ENCODE peak calls at places on chromosomes 1 and 21, in ten cellular contexts. Y, J, U, P, I, Z, H, B, R and N are unnamed samples.

GRCh38 chr1:218479436-218480115 is 134.4 kb downstream of the TGFB2 start:
- DNase-seq in U (peak; percentile 66), H (no peak), B (peak; percentile 95), Z (peak; percentile 72), J (no peak), R (no peak), I (no peak), P (peak; percentile 73), Y (peak; percentile 53), N (no peak)

GRCh38 chr21:41016472-41016871 is 151.5 kb upstream of the BACE2 start:
- DNase-seq in Y (no peak), Z (no peak), H (no peak), B (no peak), I (no peak), P (no peak), R (no peak), U (no peak), J (no peak), N (no peak)

GRCh38 chr1:39901486-39902120 is at the start of gene MYCL:
- DNase-seq in I (no peak), H (peak; percentile 48), R (peak; percentile 54), U (no peak), B (peak; percentile 33), Z (peak; percentile 51), J (peak; percentile 90), Y (peak; percentile 67), P (no peak), N (peak; percentile 94)

GRCh38 chr1:119112244-119112643 is 28.2 kb downstream of the WARS2 start:
- DNase-seq in B (no peak), P (no peak), Z (no peak), I (no peak), R (no peak), H (no peak), J (no peak), U (no peak), Y (no peak), N (no peak)

GRCh38 chr1:43454270-43455011 is 710 bp upstream of the HYI start:
- DNase-seq in I (peak; percentile 71), U (peak; percentile 82), J (peak; percentile 88), R (peak; percentile 56), H (peak; percentile 45), Y (peak; percentile 86), Z (peak; percentile 86), B (peak; percentile 83), P (peak; percentile 42), N (peak; percentile 84)

GRCh38 chr1:204788470-204788869 is 82.2 kb upstream of the NFASC start:
- DNase-seq in P (no peak), J (no peak), U (no peak), H (no peak), B (no peak), I (no peak), Y (no peak), R (no peak), Z (no peak), N (no peak)

GRCh38 chr1:21638531-21639341 is 30.4 kb downstream of the RAP1GAP start:
- DNase-seq in Y (no peak), J (no peak), I (no peak), Z (no peak), U (peak; percentile 22), P (no peak), H (no peak), R (no peak), B (no peak), N (peak; percentile 75)

GRCh38 chr1:228830954-228831481 is 95.7 kb downstream of the RHOU start:
- DNase-seq in I (no peak), Y (no peak), B (peak; percentile 41), H (no peak), R (no peak), Z (peak; percentile 37), U (peak; percentile 67), J (no peak), P (peak; percentile 21), N (peak; percentile 63)

GRCh38 chr1:41498809-41499208 is 14.3 kb upstream of the EDN2 start:
- DNase-seq in Y (no peak), R (peak; percentile 77), U (no peak), J (peak; percentile 88), P (no peak), I (no peak), H (no peak), Z (no peak), B (peak; percentile 88), N (peak; percentile 80)

GRCh38 chr1:153962088-153963029 is 978 bp downstream of the SLC39A1 start:
- DNase-seq in Z (no peak), Y (peak; percentile 48), U (peak; percentile 58), H (peak; percentile 44), P (no peak), I (no peak), R (no peak), J (peak; percentile 47), B (peak; percentile 68), N (peak; percentile 41)

GRCh38 chr1:174074757-174075156 is 52.6 kb upstream of the RC3H1 start:
- DNase-seq in I (no peak), J (no peak), U (peak; percentile 46), B (peak; percentile 31), R (no peak), P (no peak), Z (no peak), H (peak; percentile 2), Y (peak; percentile 33), N (no peak)

GRCh38 chr1:202189919-202190715 is 3.5 kb upstream of the LGR6 start:
- DNase-seq in Z (peak; percentile 31), I (no peak), R (no peak), J (no peak), Y (no peak), U (no peak), H (no peak), P (no peak), B (no peak), N (peak; percentile 68)

GRCh38 chr1:230350208-230350921 is 75.8 kb downstream of the PGBD5 start:
- DNase-seq in U (no peak), R (peak; percentile 23), J (no peak), B (peak; percentile 71), I (no peak), Z (no peak), Y (no peak), H (no peak), P (no peak), N (no peak)

GRCh38 chr1:157540852-157541251 is 11.5 kb downstream of the FCRL5 start:
- DNase-seq in Y (no peak), B (no peak), R (no peak), Z (no peak), H (no peak), U (no peak), J (no peak), P (no peak), I (no peak), N (no peak)

GRCh38 chr1:7208647-7209180 is 423.5 kb downstream of the CAMTA1 start:
- DNase-seq in H (no peak), J (no peak), I (no peak), R (no peak), B (no peak), Z (no peak), Y (no peak), P (no peak), U (no peak), N (no peak)

GRCh38 chr1:7209340-7209739 is 424.1 kb downstream of the CAMTA1 start:
- DNase-seq in R (no peak), B (no peak), Z (no peak), Y (no peak), U (no peak), P (no peak), I (no peak), H (no peak), J (no peak), N (no peak)

GRCh38 chr1:7207875-7208646 is 422.8 kb downstream of the CAMTA1 start:
- DNase-seq in B (peak; percentile 54), H (peak; percentile 46), I (no peak), Z (peak; percentile 68), Y (peak; percentile 59), R (peak; percentile 24), U (peak; percentile 56), J (peak; percentile 35), P (no peak), N (peak; percentile 73)
- TF ChIP-seq CTCF in B (peak; percentile 67), H (peak; percentile 76), I (no peak), Z (peak; percentile 90), Y (peak; percentile 62), R (peak; percentile 70), U (peak; percentile 77), J (peak; percentile 37), P (peak; percentile 68), N (peak; percentile 64)

DNA sequence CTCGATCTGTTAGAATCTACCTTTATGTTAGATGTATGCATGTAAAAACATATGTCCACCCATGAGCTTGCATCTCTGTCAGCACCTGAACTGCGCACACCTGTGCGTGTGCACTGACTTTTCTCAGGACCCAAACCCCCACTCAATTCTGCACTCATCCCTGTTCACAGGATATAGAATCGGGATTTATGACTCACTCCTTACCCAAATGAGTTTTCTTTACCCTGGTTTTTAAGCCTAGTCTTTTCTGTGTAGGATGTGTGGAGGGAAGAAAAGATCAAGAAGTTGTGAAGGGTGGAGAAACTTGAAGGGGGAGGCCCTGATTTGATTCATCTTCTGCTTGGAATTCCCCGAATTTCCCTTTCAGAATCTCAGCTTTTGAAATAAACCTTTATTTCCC is 2.4 kb downstream of the ACKR1 start:
- DNase-seq in Z (no peak), Y (no peak), B (no peak), I (no peak), U (no peak), H (no peak), P (no peak), J (no peak), R (no peak), N (no peak)
- TF ChIP-seq CTCF in Z (no peak), Y (no peak), B (no peak), I (no peak), U (no peak), H (no peak), P (no peak), J (no peak), R (no peak), N (no peak)

GRCh38 chr1:51058863-51059262 is 43.2 kb upstream of the C1orf185 start:
- DNase-seq in U (peak; percentile 39), R (no peak), P (no peak), I (no peak), Z (peak; percentile 13), B (peak; percentile 47), J (peak; percentile 13), H (peak; percentile 33), Y (peak; percentile 9), N (peak; percentile 19)
- TF ChIP-seq CTCF in U (peak; percentile 49), R (no peak), P (peak; percentile 64), I (no peak), Z (peak; percentile 70), B (peak; percentile 61), J (peak; percentile 68), H (peak; percentile 13), Y (peak; percentile 21), N (peak; percentile 54)

DNA sequence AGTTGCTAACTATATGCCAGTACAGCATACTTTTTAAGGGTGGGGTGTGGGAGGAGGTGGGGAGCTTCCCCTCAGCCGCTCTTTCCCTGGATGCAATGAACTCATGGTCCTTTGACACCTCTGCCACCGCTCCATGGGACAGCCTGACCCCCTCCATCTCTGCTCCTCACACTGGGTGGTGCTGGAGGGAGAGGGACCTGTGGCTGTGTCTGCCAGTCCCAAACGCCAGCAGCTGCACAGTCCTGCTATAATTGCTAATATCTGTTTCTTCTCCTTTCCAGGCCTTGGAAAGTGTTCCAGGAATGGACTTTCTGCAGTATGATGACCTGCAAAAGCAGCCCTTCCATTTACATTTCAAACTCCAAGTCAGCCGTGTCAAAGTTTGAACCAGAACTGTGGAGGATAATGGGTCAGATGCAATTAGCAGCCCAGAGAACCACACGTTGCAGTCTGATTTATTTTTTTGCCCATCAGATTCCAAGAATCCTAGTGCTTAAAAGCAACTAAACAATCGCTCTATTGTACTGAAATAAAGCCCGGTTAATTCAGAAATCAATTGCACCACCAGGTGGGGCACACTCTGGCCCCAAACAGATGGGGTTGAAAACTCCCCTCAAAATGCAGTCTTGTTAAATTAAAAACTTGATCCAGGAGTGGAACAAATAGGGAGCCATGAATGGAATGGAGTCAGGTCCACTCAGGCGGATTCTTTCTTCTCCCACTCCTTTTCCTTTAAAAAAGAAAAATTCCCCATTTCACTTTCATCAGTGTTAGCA is 160.6 kb upstream of the LMO4 start:
- DNase-seq in H (no peak), I (no peak), Z (no peak), J (no peak), Y (no peak), B (no peak), U (no peak), R (no peak), P (no peak), N (no peak)
- TF ChIP-seq CTCF in H (no peak), I (no peak), Z (peak; percentile 55), J (no peak), Y (no peak), B (peak; percentile 7), U (no peak), R (no peak), P (no peak), N (peak; percentile 24)